ENCODE peak calls at places on chromosomes 3 and 15, in four cellular contexts. Z, A, N and H are unnamed samples.

GRCh38 chr3:196735751-196736150 is 3.9 kb upstream of the PAK2 start:
- DNase-seq in Z (no peak), A (no peak), N (no peak), H (no peak)

GRCh38 chr3:72907131-72907697 is 19.4 kb downstream of the GXYLT2 start:
- DNase-seq in Z (no peak), A (no peak), N (peak), H (no peak)

GRCh38 chr3:58104712-58105111 is 96.5 kb downstream of the FLNB start:
- DNase-seq in Z (no peak), A (no peak), N (no peak), H (no peak)

GRCh38 chr3:29279276-29279675 is 1.6 kb upstream of the RBMS3 start:
- DNase-seq in Z (no peak), A (no peak), N (no peak), H (no peak)

GRCh38 chr15:71386448-71387236 is 271.4 kb downstream of the THSD4 start:
- DNase-seq in Z (no peak), A (no peak), N (no peak), H (no peak)

GRCh38 chr3:126151562-126152302 is 28.7 kb downstream of the ALDH1L1 start:
- DNase-seq in Z (no peak), A (no peak), N (peak), H (no peak)

GRCh38 chr3:65146149-65146548 is 458.3 kb upstream of the ADAMTS9 start:
- DNase-seq in Z (no peak), A (no peak), N (no peak), H (no peak)

GRCh38 chr3:135982922-135983581 is 17.5 kb downstream of the PPP2R3A start:
- DNase-seq in Z (no peak), A (no peak), N (no peak), H (no peak)

GRCh38 chr3:175672119-175672689 is 813.1 kb downstream of the NAALADL2 start:
- DNase-seq in Z (no peak), A (no peak), N (no peak), H (no peak)

GRCh38 chr3:46488735-46489361 is 8.9 kb upstream of the RTP3 start:
- DNase-seq in Z (peak), A (peak), N (peak), H (no peak)

GRCh38 chr3:177145402-177145801 is 51.9 kb downstream of the TBL1XR1 start:
- DNase-seq in Z (no peak), A (no peak), N (no peak), H (no peak)

GRCh38 chr3:188046561-188047213 is 107.3 kb upstream of the LPP start:
- DNase-seq in Z (no peak), A (no peak), N (no peak), H (no peak)

GRCh38 chr15:59532770-59533379 is 78.7 kb upstream of the GCNT3 start:
- DNase-seq in Z (no peak), A (peak), N (no peak), H (no peak)

GRCh38 chr15:99438222-99438592 is 127.6 kb upstream of the MEF2A start:
- DNase-seq in Z (no peak), A (peak), N (peak), H (no peak)

GRCh38 chr3:62161306-62161705 is 212.0 kb downstream of the FEZF2 start:
- DNase-seq in Z (no peak), A (no peak), N (no peak), H (no peak)

GRCh38 chr15:71596672-71597071 is 213.7 kb upstream of the NR2E3 start:
- DNase-seq in Z (peak), A (no peak), N (peak), H (no peak)

GRCh38 chr3:188578579-188579363 is 424.8 kb downstream of the LPP start:
- DNase-seq in Z (no peak), A (peak), N (peak), H (peak)

GRCh38 chr15:32884136-32884535 is 166.3 kb downstream of the GREM1 start:
- DNase-seq in Z (no peak), A (no peak), N (no peak), H (no peak)

GRCh38 chr3:52122491-52122890 is 31.7 kb downstream of the POC1A start:
- DNase-seq in Z (no peak), A (no peak), N (no peak), H (no peak)

GRCh38 chr3:138941259-138941885 is 5.6 kb downstream of the FOXL2 start:
- DNase-seq in Z (no peak), A (peak), N (no peak), H (no peak)

GRCh38 chr3:140843656-140844055 is 98.0 kb upstream of the SLC25A36 start:
- DNase-seq in Z (no peak), A (no peak), N (no peak), H (no peak)

GRCh38 chr3:197534348-197534725 is 21.4 kb downstream of the BDH1 start:
- DNase-seq in Z (no peak), A (no peak), N (no peak), H (no peak)

GRCh38 chr15:95799286-95800187 is 531.0 kb upstream of the NR2F2 start:
- DNase-seq in Z (no peak), A (no peak), N (no peak), H (peak)

GRCh38 chr15:41979493-41980266 is 7.3 kb upstream of the EHD4 start:
- DNase-seq in Z (no peak), A (no peak), N (no peak), H (no peak)

GRCh38 chr3:62184559-62184958 is 188.8 kb downstream of the FEZF2 start:
- DNase-seq in Z (no peak), A (no peak), N (no peak), H (no peak)

GRCh38 chr3:8886556-8886955 is 76.7 kb downstream of the RAD18 start:
- DNase-seq in Z (no peak), A (no peak), N (no peak), H (no peak)

GRCh38 chr15:86483936-86484335 is 404.3 kb downstream of the AGBL1 start:
- DNase-seq in Z (no peak), A (no peak), N (no peak), H (no peak)

GRCh38 chr3:32180151-32180850 is 58.2 kb upstream of the CMTM8 start:
- DNase-seq in Z (no peak), A (no peak), N (no peak), H (no peak)

GRCh38 chr3:1945698-1946097 is 153.0 kb upstream of the CNTN4 start:
- DNase-seq in Z (no peak), A (no peak), N (no peak), H (no peak)

GRCh38 chr3:101100361-101101009 is 107.3 kb upstream of the ABI3BP start:
- DNase-seq in Z (no peak), A (no peak), N (no peak), H (no peak)

GRCh38 chr3:22887664-22888291 is 315.3 kb upstream of the UBE2E2 start:
- DNase-seq in Z (no peak), A (no peak), N (no peak), H (no peak)

GRCh38 chr15:97759363-97759762 is 201.1 kb upstream of the ARRDC4 start:
- DNase-seq in Z (no peak), A (no peak), N (no peak), H (no peak)

GRCh38 chr3:115912372-115912771 is 289.1 kb downstream of the GAP43 start:
- DNase-seq in Z (no peak), A (no peak), N (no peak), H (no peak)

GRCh38 chr3:122488262-122488973 is 26.3 kb downstream of the KPNA1 start:
- DNase-seq in Z (no peak), A (no peak), N (no peak), H (no peak)

GRCh38 chr3:81005992-81006391 is 755.5 kb downstream of the GBE1 start:
- DNase-seq in Z (no peak), A (no peak), N (no peak), H (no peak)
- TF ChIP-seq CTCF in Z (no peak), A (peak), N (no peak), H (no peak)

DNA sequence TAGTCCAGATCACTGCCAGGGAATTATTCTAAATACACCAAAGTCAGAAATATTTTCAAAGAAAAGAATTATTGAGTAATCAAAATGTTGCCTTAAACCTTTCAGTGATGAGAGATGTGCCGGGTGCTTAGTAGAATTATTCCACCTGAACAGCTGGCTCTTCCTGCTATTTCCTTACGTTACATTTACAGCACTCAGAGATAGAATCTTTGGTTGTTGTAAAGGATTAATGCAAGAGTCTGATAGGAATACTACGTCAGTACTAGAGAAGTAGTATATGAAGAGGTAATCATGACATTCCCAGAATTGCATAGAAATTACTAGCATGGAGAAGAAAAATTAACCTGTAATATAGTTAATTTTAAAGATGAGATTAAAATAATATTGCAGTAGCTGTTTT is 50.9 kb upstream of the ZDHHC23 start:
- DNase-seq in Z (no peak), A (no peak), N (no peak), H (no peak)
- H3K4me3 ChIP-seq in Z (no peak), A (no peak), N (no peak), H (no peak)

DNA sequence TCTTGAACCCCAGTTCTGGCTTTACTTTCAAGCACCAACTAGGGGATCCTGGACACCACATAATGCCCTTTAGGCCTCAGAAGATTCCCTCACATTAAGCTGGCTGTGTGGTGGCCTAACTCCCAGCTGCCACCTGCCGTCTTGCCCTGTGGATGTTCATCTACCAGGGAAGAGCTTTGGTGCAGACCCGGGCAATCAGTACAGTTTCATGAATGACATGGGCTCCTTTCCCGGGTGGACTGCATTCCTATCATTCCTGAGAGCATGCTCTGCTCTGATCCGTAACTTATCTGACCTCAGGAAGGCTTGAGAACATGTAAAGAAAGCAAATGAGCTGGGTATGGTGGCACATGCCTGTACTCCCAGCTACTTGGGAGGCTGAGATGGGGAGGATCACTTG is 50.0 kb upstream of the GSK3B start:
- DNase-seq in Z (no peak), A (no peak), N (no peak), H (no peak)
- TF ChIP-seq CTCF in Z (no peak), A (no peak), N (no peak), H (no peak)

GRCh38 chr15:40306371-40306770 is 1.4 kb downstream of the PLCB2 start:
- DNase-seq in Z (no peak), A (no peak), N (no peak), H (no peak)

GRCh38 chr15:40306908-40307307 is 827 bp downstream of the PLCB2 start:
- DNase-seq in Z (no peak), A (no peak), N (no peak), H (no peak)

GRCh38 chr15:40308844-40309189 is 1.1 kb upstream of the PLCB2 start:
- DNase-seq in Z (no peak), A (no peak), N (no peak), H (no peak)

GRCh38 chr15:40309344-40309862 is 1.7 kb upstream of the PLCB2 start:
- DNase-seq in Z (no peak), A (no peak), N (no peak), H (no peak)

DNA sequence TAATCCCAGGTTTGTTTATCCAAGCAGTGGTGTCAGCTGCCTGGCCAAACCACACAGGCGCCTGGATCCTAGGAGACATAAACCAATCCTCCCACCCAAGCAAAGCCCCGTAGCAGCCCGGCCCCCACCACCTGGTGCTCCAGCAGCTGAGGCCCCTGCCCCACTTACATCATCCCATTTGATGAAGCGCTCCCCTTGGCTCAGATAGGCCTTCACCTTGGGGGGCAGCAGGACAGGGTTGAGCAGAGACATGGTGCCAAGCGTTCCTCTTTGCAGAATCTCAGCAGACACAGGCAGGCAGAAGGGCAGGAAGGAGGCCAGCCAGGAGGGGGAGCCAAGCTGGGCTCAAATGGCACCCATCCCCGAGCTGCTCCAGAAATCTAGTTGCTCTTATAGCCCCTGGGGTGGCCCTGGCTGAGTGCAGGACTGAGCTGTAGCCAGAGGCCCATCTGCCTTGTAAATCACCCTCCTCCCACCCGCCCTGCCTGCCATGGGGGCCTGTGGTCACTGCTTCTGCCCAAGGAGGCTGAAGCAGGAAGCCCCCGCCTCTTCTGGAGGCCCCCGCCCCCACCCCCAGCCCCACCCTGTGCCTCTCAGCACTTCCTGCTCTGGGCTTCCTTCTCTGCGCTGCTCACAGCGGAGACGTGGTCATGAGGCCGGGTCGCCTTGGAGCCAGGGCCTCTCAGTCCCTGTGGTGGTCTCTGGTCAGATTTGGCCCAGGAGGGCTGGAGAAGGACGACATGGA is at the start of gene PLCB2:
- DNase-seq in Z (no peak), A (peak), N (no peak), H (no peak)
- H3K4me3 ChIP-seq in Z (no peak), A (no peak), N (no peak), H (no peak)

GRCh38 chr3:160707187-160707789 is 30.3 kb downstream of the ARL14 start:
- DNase-seq in Z (no peak), A (peak), N (no peak), H (no peak)
- TF ChIP-seq CTCF in Z (peak), A (peak), N (peak), H (peak)